ENCODE peak calls at places on chromosomes 13 and 19, in five cellular contexts. E, B, R, U and D are unnamed samples.

GRCh38 chr13:39952244-39953233 is 297.1 kb downstream of the COG6 start:
- DNase-seq in B (peak), E (peak), R (no peak), U (no peak), D (peak)

GRCh38 chr19:46428278-46429141 is at the start of gene PNMA8C:
- DNase-seq in U (no peak), B (peak), E (peak), R (no peak), D (no peak)

GRCh38 chr13:45456196-45456972 is 8.4 kb upstream of the COG3 start:
- DNase-seq in B (no peak), U (no peak), E (peak), R (no peak), D (no peak)

GRCh38 chr13:59425211-59425721 is 738.5 kb downstream of the DIAPH3 start:
- DNase-seq in E (peak), R (peak), B (no peak), U (no peak), D (no peak)

GRCh38 chr13:59422646-59423045 is 741.1 kb downstream of the DIAPH3 start:
- DNase-seq in B (no peak), R (no peak), U (no peak), E (no peak), D (no peak)

GRCh38 chr19:39729594-39729993 is 8.2 kb downstream of the CLC start:
- DNase-seq in R (no peak), U (no peak), B (no peak), E (no peak), D (no peak)

GRCh38 chr13:45434556-45435371 is 16.6 kb upstream of the SLC25A30 start:
- DNase-seq in B (no peak), E (no peak), U (no peak), R (no peak), D (no peak)

GRCh38 chr19:38004505-38005223 is 97.7 kb downstream of the SIPA1L3 start:
- DNase-seq in E (peak), R (peak), U (peak), B (peak), D (peak)

GRCh38 chr19:17020380-17020779 is 6.2 kb downstream of the CPAMD8 start:
- DNase-seq in B (no peak), U (no peak), E (peak), R (no peak), D (no peak)

GRCh38 chr19:44925114-44925891 is 10.9 kb downstream of the APOC1 start:
- DNase-seq in R (no peak), B (no peak), U (peak), E (peak), D (no peak)

GRCh38 chr13:24632382-24633121 is 47.7 kb upstream of the ATP12A start:
- DNase-seq in B (no peak), R (no peak), E (peak), U (no peak), D (no peak)

GRCh38 chr13:41960195-41960699 is 662 bp downstream of the VWA8 start:
- DNase-seq in R (peak), U (no peak), B (no peak), E (peak), D (no peak)

GRCh38 chr19:2261438-2262172 is 5.4 kb upstream of the JSRP1 start:
- DNase-seq in U (no peak), E (peak), B (peak), R (no peak), D (no peak)
- TF ChIP-seq CTCF in U (no peak), E (peak), B (peak), R (peak), D (peak)

DNA sequence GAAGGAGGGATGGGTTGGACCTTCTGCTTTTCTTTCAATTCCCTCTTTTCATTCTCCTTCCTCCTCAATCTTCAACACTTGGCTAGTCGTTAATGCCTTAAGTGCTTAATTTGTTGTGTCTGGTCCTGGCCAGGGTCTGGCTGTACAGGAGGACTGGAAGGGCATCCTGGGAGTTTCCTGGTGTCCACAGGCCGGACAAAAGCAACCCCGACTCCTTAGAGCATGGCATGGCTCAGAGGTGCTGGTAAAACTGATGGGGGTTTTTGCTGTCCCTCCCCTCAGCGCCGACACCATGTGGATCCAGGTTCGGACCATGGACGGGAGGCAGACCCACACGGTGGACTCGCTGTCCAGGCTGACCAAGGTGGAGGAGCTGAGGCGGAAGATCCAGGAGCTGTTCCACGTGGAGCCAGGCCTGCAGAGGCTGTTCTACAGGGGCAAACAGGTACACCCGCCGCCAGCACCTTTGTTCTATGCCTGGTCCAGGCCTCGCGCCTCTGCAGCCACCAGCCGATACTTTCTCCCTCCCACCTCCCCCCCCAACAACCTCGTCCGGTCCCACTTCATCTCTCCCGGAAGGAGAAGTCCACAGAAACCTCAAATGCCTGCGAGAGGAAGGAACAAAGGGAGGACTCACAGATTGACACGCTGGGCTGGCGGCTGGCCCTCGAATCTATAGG is 1.4 kb downstream of the UHRF1 start:
- DNase-seq in B (peak), R (no peak), E (peak), U (no peak), D (no peak)
- H3K4me3 ChIP-seq in B (peak), R (peak), E (peak), U (no peak), D (peak)

GRCh38 chr13:23628250-23628649 is 58.0 kb downstream of the TNFRSF19 start:
- DNase-seq in R (no peak), E (no peak), B (no peak), U (no peak), D (no peak)
- TF ChIP-seq CTCF in R (no peak), E (peak), B (no peak), U (no peak), D (no peak)

GRCh38 chr13:38685974-38686571 is 804 bp upstream of the FREM2 start:
- DNase-seq in B (peak), E (peak), R (peak), U (no peak), D (no peak)
- H3K4me3 ChIP-seq in B (no peak), E (no peak), R (peak), U (no peak), D (peak)

DNA sequence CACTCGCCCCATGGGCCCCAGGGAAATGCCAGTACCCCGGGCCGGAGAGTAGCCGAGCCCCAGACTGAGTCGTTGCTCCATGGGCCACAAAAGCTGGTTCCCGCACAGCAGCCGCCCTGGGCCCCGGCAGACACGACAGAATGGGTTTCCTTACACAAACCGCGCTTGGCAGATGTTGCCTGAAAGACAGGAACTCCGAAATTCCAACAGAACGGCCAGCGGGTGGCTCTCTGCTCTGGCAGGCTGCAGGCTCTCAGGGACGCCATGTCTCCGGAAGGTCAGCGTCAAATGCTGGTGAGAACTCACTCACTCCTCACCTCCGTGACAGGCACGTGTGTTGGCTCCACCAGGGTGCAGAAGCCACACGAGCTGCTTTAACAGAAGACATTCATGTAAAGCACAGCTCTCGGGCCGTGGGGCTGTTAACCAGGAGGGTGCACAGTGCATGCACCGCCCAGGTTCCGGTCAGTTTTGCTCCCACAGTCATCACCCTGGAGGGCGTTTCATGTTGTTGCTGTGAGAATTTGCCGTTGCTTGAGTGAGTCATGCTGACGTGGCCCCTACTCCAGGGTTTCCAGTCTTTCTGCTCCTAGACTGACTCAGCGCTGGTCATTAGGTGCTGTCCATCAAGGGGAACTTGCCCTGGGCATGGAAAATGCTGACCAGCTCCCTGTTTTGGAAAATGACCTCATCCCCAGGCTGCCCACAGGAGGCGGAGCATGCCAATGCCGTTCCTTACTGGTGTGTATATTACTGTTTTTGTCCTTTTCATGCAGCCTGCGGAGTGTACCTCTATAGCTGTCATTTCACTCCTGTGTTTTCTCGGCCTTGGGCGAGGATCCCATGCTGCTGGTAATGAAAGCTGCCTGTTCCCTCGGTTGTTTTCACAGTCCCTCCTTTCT is 44.8 kb downstream of the ANKRD10 start:
- DNase-seq in B (no peak), R (peak), U (peak), E (peak), D (peak)
- TF ChIP-seq CTCF in B (no peak), R (no peak), U (no peak), E (no peak), D (peak)

DNA sequence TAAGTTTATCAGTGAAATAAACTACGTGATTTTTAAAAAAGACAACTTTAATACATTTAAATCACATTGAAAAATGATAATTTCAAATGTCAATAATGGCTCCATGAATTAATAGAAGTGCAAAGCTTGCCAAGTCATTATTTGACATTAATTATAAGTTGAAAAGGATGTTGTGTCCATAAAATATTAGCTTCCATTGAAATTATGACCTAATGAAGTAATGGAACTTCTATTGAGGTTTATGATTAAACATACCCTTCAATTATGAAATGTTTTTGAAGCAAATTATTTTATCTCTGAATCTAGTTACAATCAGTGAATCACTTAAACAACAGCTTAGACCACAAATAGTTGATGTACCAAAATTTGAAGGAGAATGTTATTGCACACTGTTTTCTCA is 144.2 kb downstream of the SLITRK6 start:
- DNase-seq in E (no peak), U (no peak), R (no peak), B (no peak), D (no peak)
- H3K4me3 ChIP-seq in E (no peak), U (no peak), R (no peak), B (no peak), D (no peak)

GRCh38 chr19:18292460-18292809 is 11.0 kb upstream of the JUND start:
- DNase-seq in B (no peak), U (peak), R (no peak), E (peak), D (no peak)

GRCh38 chr19:18292810-18293641 is 11.6 kb upstream of the JUND start:
- DNase-seq in U (peak), E (peak), R (no peak), B (peak), D (no peak)

GRCh38 chr19:18295034-18295451 is 13.6 kb upstream of the JUND start:
- DNase-seq in E (no peak), B (no peak), U (no peak), R (no peak), D (no peak)

GRCh38 chr19:18294467-18294864 is 13.0 kb upstream of the JUND start:
- DNase-seq in R (no peak), B (peak), U (peak), E (no peak), D (no peak)

DNA sequence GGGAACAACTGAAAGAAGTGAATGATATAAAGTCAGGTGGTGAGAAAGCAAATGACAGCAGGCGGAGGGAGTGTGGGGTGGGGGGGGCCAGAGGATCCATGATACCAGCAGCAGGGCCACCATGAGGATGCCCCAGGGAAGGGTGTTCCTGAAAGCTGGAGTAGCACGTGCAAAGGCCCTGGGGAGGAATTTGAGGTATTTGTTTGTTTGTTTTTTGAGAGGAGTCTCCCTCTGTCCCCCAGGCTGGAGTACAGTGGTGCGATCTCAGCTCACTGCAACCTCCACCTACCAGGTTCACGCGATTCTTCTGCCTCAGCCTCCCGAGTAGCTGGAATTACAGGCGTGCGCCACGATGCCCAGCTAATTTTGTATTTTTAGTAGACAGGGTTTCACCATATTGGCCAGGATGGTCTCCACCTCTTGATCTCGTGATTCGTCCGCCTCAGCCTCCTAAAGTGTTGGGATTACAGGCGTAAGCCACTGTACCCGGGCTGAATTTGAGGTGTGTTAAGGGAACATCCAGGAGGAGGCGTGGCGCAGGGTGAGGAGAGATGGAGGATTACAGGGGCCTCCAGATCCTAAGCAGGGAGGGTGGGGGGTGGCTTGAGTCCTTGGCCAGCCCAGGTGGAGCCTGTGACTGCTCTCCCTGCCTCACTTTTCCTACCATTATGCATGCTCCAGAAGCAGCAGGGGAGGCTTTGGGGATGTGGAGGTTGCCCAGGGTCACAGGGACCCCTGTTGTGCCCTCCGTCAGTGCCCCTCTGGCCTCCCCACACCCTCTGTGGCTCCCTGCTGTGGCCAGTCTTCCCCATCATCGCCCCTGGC is 12.4 kb upstream of the JUND start:
- DNase-seq in E (no peak), B (no peak), R (no peak), U (no peak), D (no peak)
- TF ChIP-seq CTCF in E (no peak), B (no peak), R (no peak), U (no peak), D (peak)

GRCh38 chr19:49555600-49556411 is 24.6 kb downstream of the NOSIP start:
- DNase-seq in B (peak), U (no peak), E (peak), R (peak), D (no peak)
- H3K4me3 ChIP-seq in B (no peak), U (no peak), E (no peak), R (no peak), D (no peak)